ENCODE peak calls at places on chromosomes 1 and 21, in seven cellular contexts. V is fibroblast of pulmonary artery, G is choroid plexus epithelial cell, R is astrocyte of the spinal cord, A is body of pancreas, P is GM23338, L is fibroblast of lung. N is an unnamed sample.

GRCh38 chr1:8412183-8412831 is 94.4 kb downstream of the SLC45A1 start:
- DNase-seq in V (peak), G (peak), R (peak), A (no peak), P (no peak), L (peak), N (no peak)

GRCh38 chr1:12466816-12467215 is 151.2 kb downstream of the DHRS3 start:
- DNase-seq in V (no peak), G (no peak), R (no peak), A (no peak), P (no peak), L (no peak), N (no peak)

GRCh38 chr1:89590341-89591080 is 42.4 kb upstream of the LRRC8C start:
- DNase-seq in V (no peak), G (peak), R (no peak), A (no peak), P (no peak), L (no peak), N (no peak)

GRCh38 chr1:192506741-192507155 is 68.8 kb upstream of the RGS1 start:
- DNase-seq in V (peak), G (peak), R (peak), A (no peak), P (peak), L (peak), N (no peak)

GRCh38 chr1:178101266-178101630 is 7.3 kb downstream of the RASAL2 start:
- DNase-seq in V (no peak), G (peak), R (no peak), A (no peak), P (no peak), L (peak), N (no peak)

GRCh38 chr1:180157576-180158057 is 2.9 kb downstream of the QSOX1 start:
- DNase-seq in V (no peak), G (no peak), R (no peak), A (peak), P (peak), L (no peak), N (no peak)

GRCh38 chr1:184396081-184396480 is 9.3 kb downstream of the C1orf21 start:
- DNase-seq in V (no peak), G (no peak), R (no peak), A (no peak), P (no peak), L (no peak), N (no peak)

GRCh38 chr1:66752000-66752592 is at the start of gene DYNLT5:
- DNase-seq in V (peak), G (peak), R (peak), A (peak), P (peak), L (peak), N (no peak)

GRCh38 chr1:245475116-245475515 is 320.3 kb downstream of the KIF26B start:
- DNase-seq in V (peak), G (peak), R (peak), A (no peak), P (no peak), L (peak), N (no peak)

GRCh38 chr1:25219661-25220251 is 12.5 kb downstream of the SYF2 start:
- DNase-seq in V (no peak), G (no peak), R (no peak), A (no peak), P (no peak), L (no peak), N (no peak)

GRCh38 chr1:22259581-22260282 is 116.8 kb upstream of the WNT4 start:
- DNase-seq in V (peak), G (peak), R (peak), A (no peak), P (no peak), L (no peak), N (no peak)

GRCh38 chr1:10639301-10640078 is 157.0 kb downstream of the CASZ1 start:
- DNase-seq in V (peak), G (no peak), R (no peak), A (no peak), P (peak), L (peak), N (no peak)

GRCh38 chr1:155940993-155941844 is at the start of gene RXFP4:
- DNase-seq in V (no peak), G (peak), R (no peak), A (no peak), P (no peak), L (peak), N (no peak)

GRCh38 chr21:46065993-46066842 is 31.7 kb upstream of the COL6A2 start:
- DNase-seq in V (no peak), G (peak), R (no peak), A (no peak), P (no peak), L (no peak), N (no peak)

GRCh38 chr1:179883040-179883501 is 986 bp downstream of the TOR1AIP1 start:
- DNase-seq in V (no peak), G (peak), R (no peak), A (no peak), P (no peak), L (no peak), N (no peak)

GRCh38 chr1:46535063-46535462 is 16.4 kb downstream of the KNCN start:
- DNase-seq in V (no peak), G (no peak), R (no peak), A (peak), P (peak), L (no peak), N (no peak)
- TF ChIP-seq CTCF in V (peak), G (peak), R (peak), A (peak), P (peak), L (peak), N (peak)

GRCh38 chr1:203346060-203346754 is 4.7 kb downstream of the FMOD start:
- DNase-seq in V (peak), G (peak), R (peak), A (no peak), P (no peak), L (no peak), N (no peak)
- TF ChIP-seq CTCF in V (peak), G (peak), R (peak), A (no peak), P (peak), L (no peak), N (no peak)

GRCh38 chr1:240967070-240967724 is 355.2 kb upstream of the GREM2 start:
- DNase-seq in V (no peak), G (no peak), R (peak), A (no peak), P (peak), L (no peak), N (no peak)
- TF ChIP-seq CTCF in V (no peak), G (no peak), R (peak), A (peak), P (peak), L (peak), N (peak)

DNA sequence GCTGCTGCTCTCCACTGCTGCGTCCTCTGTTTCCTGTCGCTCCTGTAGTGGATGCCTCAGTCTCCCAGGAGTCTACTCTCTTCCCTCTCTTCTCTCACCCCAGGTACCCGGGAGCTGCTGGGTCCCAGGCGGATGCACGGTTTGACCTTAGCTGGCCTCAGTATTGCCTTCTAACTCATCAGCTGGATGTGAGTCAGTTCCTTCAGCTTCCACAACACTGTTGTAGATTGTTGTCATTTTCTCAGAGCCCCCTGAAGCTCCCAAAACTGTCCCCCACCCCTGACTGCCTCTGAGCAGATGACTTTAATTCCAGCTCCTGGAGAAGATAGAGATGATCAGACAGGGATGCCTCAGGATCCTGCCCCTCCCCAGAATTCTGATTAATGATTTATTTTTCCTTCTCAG is 7.2 kb downstream of the CNIH3 start:
- DNase-seq in V (no peak), G (peak), R (peak), A (no peak), P (no peak), L (peak), N (no peak)
- TF ChIP-seq CTCF in V (no peak), G (no peak), R (no peak), A (no peak), P (no peak), L (no peak), N (no peak)